ENCODE peak calls at places on chromosomes 6 and 20, in four cellular contexts. U is GM13976, N is RWPE1, W is neural progenitor cell. Y is an unnamed sample.

GRCh38 chr6:28977351-28978136 is 27.6 kb downstream of the ZNF311 start:
- DNase-seq in U (peak), N (peak), W (peak), Y (peak)

GRCh38 chr6:70112686-70113570 is 190.0 kb downstream of the COL9A1 start:
- DNase-seq in U (no peak), N (no peak), W (no peak), Y (no peak)

GRCh38 chr6:129844118-129844891 is 16.8 kb downstream of the TMEM244 start:
- DNase-seq in U (no peak), N (peak), W (peak), Y (no peak)

GRCh38 chr6:159877256-159877808 is 13.5 kb upstream of the MAS1 start:
- DNase-seq in U (no peak), N (no peak), W (no peak), Y (no peak)

GRCh38 chr6:149060300-149060984 is 257.1 kb upstream of the TAB2 start:
- DNase-seq in U (peak), N (no peak), W (no peak), Y (peak)

GRCh38 chr6:78993955-78994354 is 84.1 kb downstream of the PHIP start:
- DNase-seq in U (no peak), N (no peak), W (no peak), Y (no peak)

GRCh38 chr6:28211840-28212509 is 13.1 kb upstream of the ZSCAN9 start:
- DNase-seq in U (no peak), N (no peak), W (peak), Y (peak)

GRCh38 chr6:139732451-139732850 is 358.0 kb upstream of the CITED2 start:
- DNase-seq in U (no peak), N (peak), W (no peak), Y (no peak)

GRCh38 chr6:145891126-145891525 is 73.0 kb downstream of the SHPRH start:
- DNase-seq in U (no peak), N (no peak), W (no peak), Y (no peak)

GRCh38 chr6:79672631-79673065 is 41.5 kb downstream of the SH3BGRL2 start:
- DNase-seq in U (no peak), N (peak), W (peak), Y (no peak)

GRCh38 chr6:96330884-96331283 is 190.7 kb upstream of the UFL1 start:
- DNase-seq in U (no peak), N (no peak), W (no peak), Y (no peak)

GRCh38 chr6:109024368-109024767 is 70.3 kb downstream of the SESN1 start:
- DNase-seq in U (no peak), N (no peak), W (no peak), Y (no peak)

GRCh38 chr6:157996201-157996712 is 14.6 kb downstream of the SYNJ2 start:
- DNase-seq in U (no peak), N (no peak), W (no peak), Y (no peak)

GRCh38 chr6:100457251-100457990 is 7.3 kb downstream of the SIM1 start:
- DNase-seq in U (peak), N (no peak), W (peak), Y (no peak)

GRCh38 chr20:11901127-11901526 is 16.6 kb upstream of the BTBD3 start:
- DNase-seq in U (no peak), N (peak), W (peak), Y (no peak)

GRCh38 chr6:105401247-105402089 is 1.4 kb downstream of the PREP start:
- DNase-seq in U (no peak), N (no peak), W (no peak), Y (no peak)

GRCh38 chr6:15063253-15063853 is 182.5 kb upstream of the JARID2 start:
- DNase-seq in U (no peak), N (no peak), W (no peak), Y (no peak)

GRCh38 chr20:45292343-45292742 is 14.3 kb upstream of the RBPJL start:
- DNase-seq in U (no peak), N (no peak), W (no peak), Y (no peak)

GRCh38 chr6:41092421-41093140 is 19.8 kb downstream of the NFYA start:
- DNase-seq in U (peak), N (no peak), W (no peak), Y (no peak)

GRCh38 chr6:41088451-41088850 is 15.7 kb downstream of the NFYA start:
- DNase-seq in U (no peak), N (no peak), W (no peak), Y (no peak)

GRCh38 chr6:41085182-41085581 is 12.4 kb downstream of the NFYA start:
- DNase-seq in U (no peak), N (no peak), W (no peak), Y (no peak)

GRCh38 chr6:41093729-41094128 is 21.0 kb downstream of the NFYA start:
- DNase-seq in U (no peak), N (no peak), W (no peak), Y (no peak)

DNA sequence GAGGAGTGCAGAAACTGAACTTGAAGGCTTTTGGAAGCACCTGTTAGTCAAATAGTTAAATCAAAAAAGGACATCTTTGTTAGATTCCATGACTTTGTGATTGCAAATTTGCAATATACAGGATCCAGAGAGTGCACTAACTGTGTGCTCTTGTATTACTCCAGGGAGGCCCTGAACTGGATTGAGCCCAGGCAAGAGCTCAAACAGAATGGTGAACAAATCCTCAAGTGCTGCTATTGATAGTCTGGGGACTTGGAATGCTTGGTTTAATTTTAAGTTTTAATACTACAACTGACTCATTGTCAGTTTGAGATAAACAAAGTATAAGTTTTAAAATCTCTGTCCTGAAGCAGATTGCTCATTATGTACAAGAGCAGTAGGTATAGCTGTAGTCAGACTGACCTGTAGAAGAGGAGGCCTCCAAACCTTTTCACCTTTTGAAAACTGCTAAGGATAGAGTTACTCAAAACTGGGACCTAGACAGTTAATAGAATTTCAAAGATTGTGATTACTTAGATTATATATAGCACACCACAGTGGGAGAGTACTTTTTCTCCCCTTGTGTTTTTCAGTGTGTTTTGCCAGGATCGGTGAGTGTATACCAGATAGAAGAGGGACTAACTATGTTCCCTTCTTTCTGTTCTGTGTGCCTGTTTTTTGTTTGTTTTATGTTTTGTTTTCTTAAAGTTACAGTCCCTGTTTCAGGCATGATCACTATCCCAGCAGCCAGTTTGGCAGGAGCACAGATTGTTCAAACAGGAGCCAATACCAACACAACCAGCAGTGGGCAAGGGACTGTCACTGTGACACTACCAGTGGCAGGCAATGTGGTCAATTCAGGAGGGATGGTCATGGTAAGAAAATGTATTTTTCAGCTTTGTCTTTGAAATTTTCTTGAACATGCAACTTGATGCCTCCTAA is 18.3 kb downstream of the NFYA start:
- DNase-seq in U (no peak), N (no peak), W (no peak), Y (no peak)
- TF ChIP-seq CTCF in U (no peak), N (no peak), W (no peak), Y (no peak)

DNA sequence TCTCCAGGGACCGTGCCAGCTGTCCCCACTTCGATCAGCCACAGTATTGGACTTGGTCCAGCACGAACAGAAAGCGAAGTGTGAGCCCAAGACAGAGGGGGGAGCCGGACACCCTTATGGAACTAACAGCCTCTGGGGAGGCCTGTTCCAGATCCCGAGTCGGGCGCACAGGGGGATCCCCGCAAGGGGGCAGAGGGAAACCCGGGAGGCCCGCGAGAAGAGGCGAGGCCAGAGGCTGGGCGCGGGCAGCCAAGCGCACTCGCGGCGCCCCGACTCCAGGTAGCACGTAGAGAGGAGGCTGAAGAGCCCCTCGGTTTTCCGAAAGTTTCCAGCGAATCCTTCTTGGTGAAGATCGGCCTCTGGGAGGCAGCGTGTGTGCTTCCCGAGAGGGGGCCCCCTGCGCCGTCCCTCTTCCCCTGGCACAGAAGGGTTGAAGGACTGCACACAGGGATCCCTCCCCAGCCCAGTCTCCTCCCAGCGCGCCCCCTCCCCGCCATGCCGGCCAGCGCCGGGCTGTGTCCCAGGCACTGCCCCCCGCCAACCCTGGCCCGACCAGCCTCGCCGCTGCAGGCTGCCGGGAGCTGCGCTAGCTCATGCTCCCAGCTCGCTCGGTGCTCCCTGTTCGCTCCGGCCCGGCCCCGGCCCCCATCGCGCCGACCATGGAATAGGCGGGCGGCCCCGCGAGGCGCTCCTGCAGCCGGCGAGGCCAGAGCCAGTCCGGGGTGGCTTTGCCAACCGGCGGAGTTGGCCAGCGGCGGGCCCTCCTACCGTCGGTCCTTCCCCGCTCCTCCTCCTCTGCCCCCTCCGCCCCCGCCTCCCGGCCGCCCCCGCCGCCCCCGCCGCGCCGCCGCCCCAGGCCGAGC is 550 bp upstream of the SLC24A3 start:
- DNase-seq in U (peak), N (no peak), W (peak), Y (no peak)
- TF ChIP-seq CTCF in U (no peak), N (no peak), W (no peak), Y (no peak)

GRCh38 chr6:132703936-132704335 is 9.9 kb downstream of the VNN1 start:
- DNase-seq in U (no peak), N (no peak), W (no peak), Y (no peak)
- TF ChIP-seq CTCF in U (no peak), N (no peak), W (no peak), Y (no peak)

GRCh38 chr6:154848580-154848979 is 115.4 kb downstream of the SCAF8 start:
- DNase-seq in U (no peak), N (no peak), W (no peak), Y (no peak)
- TF ChIP-seq CTCF in U (no peak), N (no peak), W (no peak), Y (no peak)

GRCh38 chr6:169022079-169022478 is 231.6 kb downstream of the THBS2 start:
- DNase-seq in U (no peak), N (no peak), W (peak), Y (no peak)
- TF ChIP-seq CTCF in U (no peak), N (no peak), W (peak), Y (no peak)

DNA sequence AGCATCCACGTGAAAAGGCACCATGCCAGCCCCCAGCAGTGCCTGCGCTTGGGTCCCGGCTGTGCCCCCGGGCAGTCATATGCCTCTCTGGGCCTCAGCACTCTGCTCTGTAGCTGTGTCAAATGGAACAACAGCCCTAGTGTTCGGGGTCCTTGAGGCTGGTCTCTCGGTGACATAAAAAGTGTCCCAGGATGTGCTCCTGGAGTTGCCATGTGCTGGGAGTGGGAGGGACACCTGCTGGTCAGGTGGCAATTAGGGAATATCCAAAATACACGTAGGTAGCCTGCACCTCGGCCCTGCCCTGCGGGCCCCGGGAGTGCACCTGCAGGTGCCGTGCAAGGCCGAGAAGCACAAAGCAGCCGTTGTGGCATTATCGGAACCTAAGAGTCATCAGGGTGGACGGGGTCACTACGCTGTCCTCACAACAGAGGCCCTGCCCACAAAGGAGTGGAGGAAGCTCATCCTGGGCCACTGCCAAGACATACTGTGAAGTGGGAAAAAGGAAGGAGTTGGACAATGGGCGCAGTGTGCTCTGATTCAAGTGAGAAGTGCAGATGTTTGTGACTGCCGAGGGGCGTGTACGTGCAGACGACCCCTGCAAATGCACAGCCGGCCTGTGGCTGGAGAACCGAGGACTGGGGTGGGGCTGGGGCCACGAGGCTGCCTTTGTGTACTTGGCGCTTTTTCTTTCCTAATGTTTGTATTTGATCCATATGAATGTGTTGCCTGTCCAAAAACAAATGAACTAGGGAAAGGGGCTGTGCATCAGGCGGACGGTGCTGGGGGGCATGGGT is 24.6 kb downstream of the SLCO4A1 start:
- DNase-seq in U (no peak), N (peak), W (no peak), Y (no peak)
- TF ChIP-seq CTCF in U (no peak), N (no peak), W (no peak), Y (no peak)

GRCh38 chr6:4856779-4857178 is 80.6 kb downstream of the CDYL start:
- DNase-seq in U (no peak), N (no peak), W (no peak), Y (no peak)
- TF ChIP-seq CTCF in U (no peak), N (no peak), W (no peak), Y (no peak)

Y was measured in activated CD8-positive, alpha-beta T cell treated with anti-CD3 and anti-CD28 coated beads for 36 hours.